ENCODE peak calls at places on chromosomes 16 and 17, in seven cellular contexts. D is stimulated activated CD4-positive, alpha-beta T cell treated with anti-CD3 and anti-CD28 coated beads, Interleukin-1b, Interleukin-23, amount 100 ng/mL, for 1 hour; H is fibroblast of pulmonary artery; S is iPS-NIHi11; L is ascending aorta; Z is T-helper 1 cell; F is progenitor cell of endocrine pancreas. R is an unnamed sample.

GRCh38 chr17:73941919-73942530 is 261.5 kb upstream of the RPL38 start:
- DNase-seq in D (no peak), H (no peak), S (no peak), L (no peak), Z (no peak), F (no peak), R (no peak)

GRCh38 chr16:30786936-30787612 is at the start of gene ZNF629:
- DNase-seq in D (no peak), H (peak), S (peak), L (peak), Z (no peak), F (peak), R (peak)

GRCh38 chr17:39800540-39800939 is 62.8 kb downstream of the GRB7 start:
- DNase-seq in D (peak), H (no peak), S (peak), L (no peak), Z (peak), F (no peak), R (no peak)

GRCh38 chr17:44820631-44821196 is 9.4 kb downstream of the GJC1 start:
- DNase-seq in D (no peak), H (peak), S (no peak), L (no peak), Z (no peak), F (no peak), R (no peak)

GRCh38 chr17:18925187-18925586 is 26.8 kb upstream of the SLC5A10 start:
- DNase-seq in D (no peak), H (no peak), S (no peak), L (no peak), Z (no peak), F (no peak), R (no peak)

GRCh38 chr16:54273566-54273965 is 13.0 kb downstream of the IRX3 start:
- DNase-seq in D (no peak), H (no peak), S (no peak), L (peak), Z (no peak), F (no peak), R (no peak)

GRCh38 chr17:35491417-35491816 is 42.9 kb upstream of the SLFN13 start:
- DNase-seq in D (no peak), H (no peak), S (no peak), L (no peak), Z (no peak), F (no peak), R (no peak)

GRCh38 chr17:21814776-21815175 is 122.5 kb downstream of the KCNJ18 start:
- DNase-seq in D (no peak), H (no peak), S (no peak), L (peak), Z (no peak), F (no peak), R (no peak)

GRCh38 chr17:57915532-57915931 is 39.7 kb downstream of the CUEDC1 start:
- DNase-seq in D (no peak), H (no peak), S (no peak), L (no peak), Z (no peak), F (no peak), R (no peak)

GRCh38 chr16:86714166-86714565 is 135.8 kb downstream of the FOXL1 start:
- DNase-seq in D (no peak), H (peak), S (peak), L (no peak), Z (no peak), F (no peak), R (no peak)

GRCh38 chr16:12688972-12689850 is 114.5 kb downstream of the CPPED1 start:
- DNase-seq in D (no peak), H (no peak), S (no peak), L (no peak), Z (no peak), F (no peak), R (no peak)

GRCh38 chr16:6913535-6913934 is 419.1 kb upstream of the RBFOX1 start:
- DNase-seq in D (no peak), H (no peak), S (no peak), L (no peak), Z (no peak), F (no peak), R (no peak)

GRCh38 chr17:27455914-27456680 is at the start of gene KSR1:
- DNase-seq in D (peak), H (peak), S (peak), L (peak), Z (peak), F (peak), R (peak)

GRCh38 chr17:38672788-38673713 is 1.7 kb downstream of the EPOP start:
- DNase-seq in D (no peak), H (no peak), S (no peak), L (no peak), Z (peak), F (no peak), R (no peak)

R was measured in NCI-H526 treated with DMSO at 0.1 percent for 48 hours.